ENCODE peak calls at places on chromosome 15, in six cellular contexts. T is mesothelial cell of epicardium, X is GM23248, N is HFF-Myc, O is amniotic stem cell, C is IMR-90. S is an unnamed sample.

GRCh38 chr15:90820481-90820880 is 47.9 kb upstream of the FURIN start:
- DNase-seq in T (no peak), X (no peak), N (no peak), O (no peak), C (no peak), S (no peak)

GRCh38 chr15:53305554-53305953 is 453.9 kb downstream of the WDR72 start:
- DNase-seq in T (no peak), X (no peak), N (no peak), O (no peak), C (no peak), S (no peak)

GRCh38 chr15:40554164-40554530 is 10.7 kb downstream of the CCDC32 start:
- DNase-seq in T (no peak), X (no peak), N (no peak), O (no peak), C (no peak), S (no peak)

GRCh38 chr15:99090011-99090699 is 14.7 kb upstream of the SYNM start:
- DNase-seq in T (no peak), X (no peak), N (no peak), O (no peak), C (peak), S (no peak)

GRCh38 chr15:43376017-43376705 is 5.3 kb downstream of the TUBGCP4 start:
- DNase-seq in T (no peak), X (peak), N (no peak), O (no peak), C (peak), S (peak)

GRCh38 chr15:60809375-60809774 is 330.4 kb upstream of the ICE2 start:
- DNase-seq in T (no peak), X (no peak), N (no peak), O (no peak), C (no peak), S (no peak)

GRCh38 chr15:71547066-71547465 is 263.3 kb upstream of the NR2E3 start:
- DNase-seq in T (no peak), X (no peak), N (no peak), O (no peak), C (no peak), S (no peak)

GRCh38 chr15:56586206-56586605 is 121.3 kb upstream of the MNS1 start:
- DNase-seq in T (no peak), X (no peak), N (no peak), O (no peak), C (no peak), S (no peak)

GRCh38 chr15:81273200-81273599 is 50.7 kb downstream of the STARD5 start:
- DNase-seq in T (no peak), X (no peak), N (no peak), O (no peak), C (no peak), S (no peak)

GRCh38 chr15:100438570-100438969 is 90.2 kb downstream of the CERS3 start:
- DNase-seq in T (peak), X (peak), N (no peak), O (no peak), C (no peak), S (peak)

S was measured in SK-N-SH.